ENCODE peak calls at places on chromosomes 16 and 17, in four cellular contexts. W is K562, Z is HepG2, A is H1. C is an unnamed sample.

GRCh38 chr17:77796201-77796860 is 162.2 kb upstream of the TNRC6C start:
- DNase-seq in W (no peak), Z (no peak), A (no peak), C (no peak)

GRCh38 chr17:63137163-63137562 is 171.1 kb downstream of the TANC2 start:
- DNase-seq in W (no peak), Z (no peak), A (no peak), C (no peak)

GRCh38 chr16:28879261-28879840 is 1.1 kb downstream of the ATP2A1 start:
- DNase-seq in W (no peak), Z (no peak), A (no peak), C (no peak)

GRCh38 chr16:50245417-50246298 is 20.7 kb upstream of the ADCY7 start:
- DNase-seq in W (peak; percentile 92), Z (peak; percentile 16), A (no peak), C (peak; percentile 90)

GRCh38 chr16:1639282-1639681 is 27.1 kb downstream of the CRAMP1 start:
- DNase-seq in W (no peak), Z (peak; percentile 9), A (no peak), C (no peak)

GRCh38 chr17:7330099-7331015 is 1.2 kb upstream of the NEURL4 start:
- DNase-seq in W (peak; percentile 80), Z (peak; percentile 76), A (no peak), C (peak; percentile 89)

GRCh38 chr16:82865412-82865811 is 238.6 kb downstream of the CDH13 start:
- DNase-seq in W (no peak), Z (no peak), A (no peak), C (no peak)

GRCh38 chr16:54125751-54126655 is 160.6 kb downstream of the IRX3 start:
- DNase-seq in W (no peak), Z (no peak), A (no peak), C (no peak)

GRCh38 chr17:12316021-12316420 is 295.3 kb downstream of the MAP2K4 start:
- DNase-seq in W (no peak), Z (no peak), A (no peak), C (no peak)

GRCh38 chr17:54451051-54451450 is 449.6 kb upstream of the TOM1L1 start:
- DNase-seq in W (no peak), Z (no peak), A (no peak), C (no peak)

GRCh38 chr17:38628441-38628840 is 22.7 kb upstream of the SRCIN1 start:
- DNase-seq in W (peak; percentile 76), Z (peak; percentile 89), A (no peak), C (no peak)

GRCh38 chr16:11265124-11265523 is 4.0 kb downstream of the TNP2 start:
- DNase-seq in W (no peak), Z (no peak), A (no peak), C (no peak)

GRCh38 chr16:19168173-19169080 is at the start of gene SYT17:
- DNase-seq in W (no peak), Z (no peak), A (no peak), C (peak; percentile 43)

GRCh38 chr16:57592591-57593003 is 35.8 kb upstream of the ADGRG1 start:
- DNase-seq in W (no peak), Z (no peak), A (no peak), C (no peak)

GRCh38 chr17:77778636-77779524 is 179.6 kb upstream of the TNRC6C start:
- DNase-seq in W (no peak), Z (no peak), A (no peak), C (no peak)

GRCh38 chr17:51258756-51259573 is 884 bp downstream of the MBTD1 start:
- DNase-seq in W (peak; percentile 41), Z (peak; percentile 39), A (no peak), C (no peak)

GRCh38 chr17:59837362-59838195 is 55.2 kb downstream of the TUBD1 start:
- DNase-seq in W (peak; percentile 72), Z (peak; percentile 100), A (no peak), C (no peak)

GRCh38 chr16:85615014-85615851 is 2.1 kb downstream of the GSE1 start:
- DNase-seq in W (no peak), Z (peak; percentile 79), A (no peak), C (no peak)

GRCh38 chr17:7234100-7235012 is at the start of gene DVL2:
- DNase-seq in W (peak; percentile 79), Z (peak; percentile 88), A (no peak), C (peak; percentile 95)

GRCh38 chr17:45851464-45851863 is 6.8 kb downstream of the SPPL2C start:
- DNase-seq in W (no peak), Z (no peak), A (no peak), C (no peak)

GRCh38 chr16:67936876-67937605 is 391 bp upstream of the PSMB10 start:
- DNase-seq in W (no peak), Z (no peak), A (no peak), C (peak; percentile 83)

GRCh38 chr16:27718136-27718766 is 168.3 kb downstream of the KATNIP start:
- DNase-seq in W (no peak), Z (peak; percentile 43), A (no peak), C (no peak)

GRCh38 chr16:78563905-78564304 is 464.5 kb downstream of the WWOX start:
- DNase-seq in W (no peak), Z (no peak), A (no peak), C (no peak)

GRCh38 chr16:15906439-15906838 is 18.0 kb upstream of the CEP20 start:
- DNase-seq in W (no peak), Z (no peak), A (no peak), C (no peak)

GRCh38 chr17:81258292-81258691 is 19.2 kb downstream of the NDUFAF8 start:
- DNase-seq in W (no peak), Z (no peak), A (no peak), C (no peak)

GRCh38 chr16:48054881-48055601 is 100.8 kb downstream of the ABCC12 start:
- DNase-seq in W (peak; percentile 37), Z (peak; percentile 35), A (no peak), C (peak; percentile 21)

GRCh38 chr16:58507195-58507962 is 7.4 kb downstream of the NDRG4 start:
- DNase-seq in W (no peak), Z (no peak), A (no peak), C (no peak)

GRCh38 chr16:49921791-49922456 is 66.0 kb upstream of the ZNF423 start:
- DNase-seq in W (peak; percentile 57), Z (peak; percentile 63), A (peak; percentile 63), C (peak; percentile 56)

GRCh38 chr16:578232-578869 is 8.6 kb downstream of the PIGQ start:
- DNase-seq in W (no peak), Z (no peak), A (no peak), C (no peak)

GRCh38 chr16:49497466-49497865 is 123.9 kb downstream of the C16orf78 start:
- DNase-seq in W (no peak), Z (no peak), A (no peak), C (no peak)

GRCh38 chr16:15810411-15810810 is 46.4 kb downstream of the MYH11 start:
- DNase-seq in W (no peak), Z (no peak), A (no peak), C (no peak)

GRCh38 chr17:77842148-77842905 is 116.2 kb upstream of the TNRC6C start:
- DNase-seq in W (no peak), Z (no peak), A (no peak), C (no peak)

DNA sequence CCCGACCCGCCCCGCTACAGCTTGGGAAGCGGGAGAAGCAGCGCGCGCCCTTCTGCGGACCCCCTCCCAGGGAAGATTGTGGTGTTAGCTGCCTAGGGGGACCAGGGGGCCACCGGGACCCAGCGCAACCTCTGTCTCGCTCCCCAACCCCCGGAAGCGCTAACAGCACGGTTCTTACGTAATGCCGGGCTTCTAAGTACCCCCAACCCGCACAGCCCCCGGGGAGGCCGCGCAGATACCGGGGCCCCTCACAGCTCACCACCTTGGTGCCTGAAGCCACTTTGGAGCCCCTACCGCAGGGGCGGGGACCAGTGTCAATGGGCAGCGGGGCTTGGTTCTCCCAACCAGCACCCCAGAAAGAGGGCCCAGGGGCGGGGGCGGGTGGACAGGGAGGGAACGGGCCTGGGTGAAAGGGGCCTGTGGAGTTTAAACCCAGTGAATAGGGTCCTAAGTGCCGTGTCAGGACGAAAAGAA is 348 bp downstream of the MPP2 start:
- DNase-seq in W (peak; percentile 23), Z (no peak), A (no peak), C (no peak)
- TF ChIP-seq TAF1 in W (no peak), Z (no peak), A (no peak), C (no peak)

GRCh38 chr16:23141959-23142740 is 7.1 kb downstream of the USP31 start:
- DNase-seq in W (no peak), Z (peak; percentile 84), A (no peak), C (no peak)
- TF ChIP-seq POLR2A in W (no peak), Z (peak; percentile 16), A (no peak), C (no peak)

DNA sequence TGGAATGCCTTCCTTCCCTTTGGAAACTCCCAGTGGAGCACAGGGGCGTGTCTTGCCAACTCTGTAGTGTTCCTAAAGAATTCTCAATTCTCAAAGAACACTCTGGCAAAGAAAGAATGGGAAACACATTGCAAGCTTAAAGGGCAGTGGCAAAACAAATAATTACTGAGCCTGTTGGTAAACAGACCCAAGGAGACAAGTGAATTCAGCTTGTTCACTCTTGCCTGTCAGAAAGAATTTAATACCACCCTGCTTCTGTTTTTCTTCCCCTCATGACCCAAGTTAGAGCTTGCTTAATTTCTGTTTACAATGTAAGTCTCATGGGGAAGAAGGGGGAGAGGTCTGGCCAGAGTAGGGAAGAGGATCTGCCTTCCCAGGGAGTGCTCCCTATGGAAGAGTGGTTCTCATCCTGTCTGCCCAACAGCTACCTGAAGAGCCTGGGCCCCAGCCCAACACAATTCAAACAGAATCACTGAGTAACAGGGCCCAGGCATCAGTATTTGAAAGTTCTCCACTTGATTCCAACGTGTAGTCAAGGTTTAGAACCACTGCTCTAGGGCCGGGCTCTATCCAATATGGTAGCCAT is 386.0 kb downstream of the SLC39A11 start:
- DNase-seq in W (no peak), Z (peak; percentile 60), A (no peak), C (no peak)
- TF ChIP-seq POLR2AphosphoS5 in W (no peak), Z (no peak), A (no peak), C (no peak)

DNA sequence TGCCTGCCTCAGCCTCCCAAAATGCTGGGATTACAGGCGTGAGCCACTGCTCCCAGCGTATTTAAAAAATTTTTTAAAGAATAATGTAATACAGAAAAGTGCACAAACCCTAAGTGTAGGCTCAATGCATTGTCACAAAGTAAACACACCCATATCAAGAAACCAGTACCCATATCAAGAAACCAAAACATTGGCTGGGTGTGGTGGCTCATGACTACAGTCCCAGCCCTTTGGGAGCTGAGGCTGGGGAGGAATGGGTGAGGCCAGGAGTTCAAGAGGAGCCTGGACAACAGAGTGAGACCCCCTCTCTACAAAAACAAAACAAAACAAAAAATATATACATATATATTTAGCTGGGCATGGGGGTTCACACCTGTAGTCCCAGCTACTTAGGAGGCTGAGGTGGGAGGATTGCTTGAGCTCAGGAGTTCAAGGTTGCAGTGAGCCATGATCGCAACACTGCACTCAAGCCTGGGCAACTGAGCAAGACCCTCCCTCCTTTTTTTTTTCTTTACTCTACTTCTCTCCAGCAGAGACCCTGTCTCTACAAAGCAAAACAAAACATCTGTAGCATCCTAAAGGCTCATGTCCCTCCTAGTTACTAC is 9.3 kb upstream of the PRR14 start:
- DNase-seq in W (no peak), Z (no peak), A (no peak), C (no peak)
- TF ChIP-seq TAF1 in W (no peak), Z (no peak), A (no peak), C (no peak)

GRCh38 chr16:6967796-6968195 is 364.8 kb upstream of the RBFOX1 start:
- DNase-seq in W (no peak), Z (no peak), A (no peak), C (no peak)
- TF ChIP-seq POLR2A in W (no peak), Z (no peak), A (no peak), C (no peak)